ENCODE peak calls at places on chromosomes 11 and 22, in nine cellular contexts. V, T, C, Z, Y, R, K, P and F are unnamed samples.

GRCh38 chr11:45414082-45414481 is 127.9 kb upstream of the SYT13 start:
- DNase-seq in R (peak), V (no peak), Y (no peak), Z (no peak), K (no peak), T (no peak), C (no peak), P (no peak), F (no peak)

GRCh38 chr11:7275133-7275532 is 23.4 kb downstream of the SYT9 start:
- DNase-seq in V (no peak), P (no peak), R (peak), T (no peak), C (no peak), K (no peak), Y (no peak), Z (no peak), F (no peak)

GRCh38 chr11:44764583-44764982 is 37.8 kb downstream of the TSPAN18 start:
- DNase-seq in P (no peak), C (no peak), Y (no peak), V (no peak), Z (no peak), T (no peak), R (no peak), K (no peak), F (no peak)

GRCh38 chr22:47345025-47345424 is 582.6 kb downstream of the TBC1D22A start:
- DNase-seq in P (no peak), K (no peak), C (no peak), R (no peak), T (no peak), V (no peak), Z (no peak), Y (no peak), F (no peak)

GRCh38 chr11:61955031-61955415 is 4.9 kb downstream of the BEST1 start:
- DNase-seq in C (no peak), Z (no peak), T (no peak), V (no peak), P (peak), Y (peak), K (no peak), R (peak), F (peak)

GRCh38 chr11:6418958-6419611 is at the start of gene APBB1:
- DNase-seq in Y (peak), V (no peak), P (peak), K (peak), R (peak), C (peak), T (no peak), Z (peak), F (peak)

GRCh38 chr11:116035972-116036371 is 531.8 kb upstream of the CADM1 start:
- DNase-seq in T (no peak), C (no peak), V (peak), P (no peak), Y (peak), R (no peak), K (peak), Z (no peak), F (no peak)

GRCh38 chr11:116696381-116696941 is 76.3 kb downstream of the BUD13 start:
- DNase-seq in Z (no peak), P (no peak), R (peak), C (no peak), V (no peak), K (peak), Y (no peak), T (no peak), F (no peak)

GRCh38 chr22:31647516-31647915 is 14.5 kb downstream of the PISD start:
- DNase-seq in T (peak), V (no peak), Z (no peak), P (no peak), C (no peak), R (no peak), Y (no peak), K (no peak), F (no peak)

GRCh38 chr11:76074178-76075112 is 131.9 kb downstream of the WNT11 start:
- DNase-seq in V (no peak), K (no peak), R (no peak), T (no peak), P (no peak), C (no peak), Y (no peak), Z (no peak), F (peak)

GRCh38 chr11:63940786-63941185 is 2.0 kb downstream of the NAA40 start:
- DNase-seq in R (no peak), V (no peak), T (no peak), C (no peak), Z (no peak), P (no peak), K (no peak), Y (no peak), F (no peak)

GRCh38 chr22:44164031-44164430 is 16.7 kb upstream of the PARVG start:
- DNase-seq in Z (no peak), Y (no peak), K (no peak), R (no peak), T (no peak), C (no peak), P (no peak), V (no peak), F (no peak)